ENCODE peak calls at places on chromosome 21, in six cellular contexts. Y is M059J; F is effector CD8-positive, alpha-beta T cell; K is T1000; Q is stimulated activated CD4-positive, alpha-beta T cell treated with anti-CD3 and anti-CD28 coated beads, TNF-alpha, amount 100 ng/mL, for 48 hours; L is frontal cortex. N is an unnamed sample.
A peak's percentile ranks its signal among the peaks of the same experiment; 100 is the strongest.

GRCh38 chr21:36545776-36546511 is 66.0 kb upstream of the CLDN14 start:
- DNase-seq in Y (no peak), Q (no peak), F (no peak), L (no peak), K (no peak), N (no peak)

GRCh38 chr21:38756746-38757145 is 49.0 kb upstream of the ETS2 start:
- DNase-seq in K (no peak), Y (peak; percentile 90), L (no peak), Q (no peak), F (no peak), N (no peak)

GRCh38 chr21:26307640-26308039 is 137.1 kb upstream of the APP start:
- DNase-seq in Q (no peak), K (no peak), F (no peak), L (no peak), Y (no peak), N (no peak)

GRCh38 chr21:28177008-28177603 is 815.6 kb downstream of the LTN1 start:
- DNase-seq in L (no peak), F (no peak), Q (no peak), Y (peak; percentile 42), K (no peak), N (no peak)

GRCh38 chr21:15722591-15723324 is 7.0 kb upstream of the USP25 start:
- DNase-seq in L (no peak), K (no peak), F (no peak), Q (no peak), Y (no peak), N (no peak)

GRCh38 chr21:43001316-43001715 is 27.0 kb downstream of the PKNOX1 start:
- DNase-seq in L (no peak), Y (no peak), Q (no peak), F (no peak), K (no peak), N (no peak)

GRCh38 chr21:45641480-45642035 is 2.0 kb upstream of the PCBP3 start:
- DNase-seq in K (no peak), Q (no peak), Y (no peak), F (no peak), L (no peak), N (no peak)

GRCh38 chr21:30990514-30991304 is 47.6 kb downstream of the KRTAP19-8 start:
- DNase-seq in L (no peak), F (no peak), Q (no peak), K (no peak), Y (no peak), N (no peak)

GRCh38 chr21:45970674-45971486 is 10.7 kb upstream of the COL6A1 start:
- DNase-seq in Y (peak; percentile 47), Q (no peak), K (peak; percentile 38), L (peak; percentile 53), F (peak; percentile 33), N (peak; percentile 10)

GRCh38 chr21:44450999-44451398 is 4.3 kb upstream of the LRRC3 start:
- DNase-seq in L (no peak), F (no peak), Y (no peak), K (no peak), Q (no peak), N (no peak)

GRCh38 chr21:26115899-26116298 is 54.7 kb downstream of the APP start:
- DNase-seq in Y (peak; percentile 69), F (no peak), Q (no peak), L (no peak), K (no peak), N (no peak)

GRCh38 chr21:39681257-39681656 is 63.7 kb upstream of the IGSF5 start:
- DNase-seq in L (no peak), K (no peak), Y (no peak), F (no peak), Q (no peak), N (no peak)

GRCh38 chr21:43726686-43727570 is 8.0 kb downstream of the PDXK start:
- DNase-seq in K (no peak), L (no peak), Q (no peak), Y (peak; percentile 58), F (no peak), N (peak; percentile 57)

GRCh38 chr21:16913010-16913409 is 599.8 kb upstream of the CXADR start:
- DNase-seq in L (no peak), Q (no peak), K (no peak), F (no peak), Y (peak; percentile 37), N (no peak)

GRCh38 chr21:27225142-27225541 is 258.3 kb upstream of the ADAMTS5 start:
- DNase-seq in F (no peak), Y (no peak), Q (no peak), K (no peak), L (no peak), N (no peak)

GRCh38 chr21:35226302-35226701 is 177.2 kb upstream of the RUNX1 start:
- DNase-seq in L (no peak), F (no peak), K (no peak), Q (no peak), Y (peak; percentile 98), N (no peak)

GRCh38 chr21:38920631-38921398 is 115.1 kb downstream of the ETS2 start:
- DNase-seq in Q (no peak), F (no peak), K (no peak), L (no peak), Y (peak; percentile 93), N (no peak)

GRCh38 chr21:32089771-32090170 is 189.1 kb downstream of the MIS18A start:
- DNase-seq in F (no peak), K (no peak), Q (no peak), L (no peak), Y (no peak), N (no peak)